ENCODE peak calls at places on chromosome 5, in five cellular contexts. One of them, this sample, is unnamed.

GRCh38 chr5:107519900-107520354 is 150.8 kb downstream of the EFNA5 start:
- DNase-seq in fibroblast of pulmonary artery: peak
- DNase-seq in progenitor cell of endocrine pancreas: no peak
- DNase-seq in psoas muscle: no peak
- DNase-seq in breast epithelium: no peak
- DNase-seq in this sample: no peak

GRCh38 chr5:179825655-179826182 is 5.0 kb downstream of the SQSTM1 start:
- DNase-seq in fibroblast of pulmonary artery: no peak
- DNase-seq in progenitor cell of endocrine pancreas: no peak
- DNase-seq in psoas muscle: no peak
- DNase-seq in breast epithelium: no peak
- DNase-seq in this sample: no peak

GRCh38 chr5:102858221-102858620 is 103.1 kb downstream of the PAM start:
- DNase-seq in fibroblast of pulmonary artery: no peak
- DNase-seq in progenitor cell of endocrine pancreas: no peak
- DNase-seq in psoas muscle: no peak
- DNase-seq in breast epithelium: no peak
- DNase-seq in this sample: no peak

GRCh38 chr5:82046268-82046621 is 74.4 kb downstream of the ATG10 start:
- DNase-seq in fibroblast of pulmonary artery: no peak
- DNase-seq in progenitor cell of endocrine pancreas: no peak
- DNase-seq in psoas muscle: no peak
- DNase-seq in breast epithelium: no peak
- DNase-seq in this sample: no peak

GRCh38 chr5:134468921-134469400 is 56.5 kb upstream of the JADE2 start:
- DNase-seq in fibroblast of pulmonary artery: no peak
- DNase-seq in progenitor cell of endocrine pancreas: no peak
- DNase-seq in psoas muscle: no peak
- DNase-seq in breast epithelium: no peak
- DNase-seq in this sample: peak

GRCh38 chr5:84091400-84091799 is 293.3 kb downstream of the EDIL3 start:
- DNase-seq in fibroblast of pulmonary artery: no peak
- DNase-seq in progenitor cell of endocrine pancreas: no peak
- DNase-seq in psoas muscle: no peak
- DNase-seq in breast epithelium: no peak
- DNase-seq in this sample: no peak

GRCh38 chr5:7868773-7869473 is at the start of the genes FASTKD3 and MTRR:
- DNase-seq in fibroblast of pulmonary artery: peak
- DNase-seq in progenitor cell of endocrine pancreas: peak
- DNase-seq in psoas muscle: peak
- DNase-seq in breast epithelium: peak
- DNase-seq in this sample: peak

GRCh38 chr5:447501-447900 is 4.5 kb downstream of the EXOC3 start:
- DNase-seq in fibroblast of pulmonary artery: no peak
- DNase-seq in progenitor cell of endocrine pancreas: no peak
- DNase-seq in psoas muscle: no peak
- DNase-seq in breast epithelium: no peak
- DNase-seq in this sample: no peak

GRCh38 chr5:154368041-154368800 is 77.6 kb upstream of the SAP30L start:
- DNase-seq in fibroblast of pulmonary artery: peak
- DNase-seq in progenitor cell of endocrine pancreas: no peak
- DNase-seq in psoas muscle: no peak
- DNase-seq in breast epithelium: peak
- DNase-seq in this sample: no peak

GRCh38 chr5:32276173-32276853 is 36.4 kb downstream of the MTMR12 start:
- DNase-seq in fibroblast of pulmonary artery: peak
- DNase-seq in progenitor cell of endocrine pancreas: no peak
- DNase-seq in psoas muscle: no peak
- DNase-seq in breast epithelium: no peak
- DNase-seq in this sample: no peak

GRCh38 chr5:128674837-128675446 is 136.9 kb upstream of the FBN2 start:
- DNase-seq in fibroblast of pulmonary artery: peak
- DNase-seq in progenitor cell of endocrine pancreas: peak
- DNase-seq in psoas muscle: peak
- DNase-seq in breast epithelium: no peak
- DNase-seq in this sample: no peak

GRCh38 chr5:83955916-83956315 is 235.3 kb upstream of the HAPLN1 start:
- DNase-seq in fibroblast of pulmonary artery: peak
- DNase-seq in progenitor cell of endocrine pancreas: no peak
- DNase-seq in psoas muscle: no peak
- DNase-seq in breast epithelium: no peak
- DNase-seq in this sample: no peak

GRCh38 chr5:132069994-132070393 is 3.6 kb upstream of the CSF2 start:
- DNase-seq in fibroblast of pulmonary artery: no peak
- DNase-seq in progenitor cell of endocrine pancreas: no peak
- DNase-seq in psoas muscle: no peak
- DNase-seq in breast epithelium: no peak
- DNase-seq in this sample: no peak

GRCh38 chr5:100706796-100707195 is 171.6 kb downstream of the FAM174A start:
- DNase-seq in fibroblast of pulmonary artery: peak
- DNase-seq in progenitor cell of endocrine pancreas: no peak
- DNase-seq in psoas muscle: no peak
- DNase-seq in breast epithelium: no peak
- DNase-seq in this sample: no peak

GRCh38 chr5:82272957-82273356 is 5.2 kb downstream of the RPS23 start:
- DNase-seq in fibroblast of pulmonary artery: no peak
- DNase-seq in progenitor cell of endocrine pancreas: no peak
- DNase-seq in psoas muscle: peak
- DNase-seq in breast epithelium: no peak
- DNase-seq in this sample: no peak

GRCh38 chr5:41527201-41527779 is 16.9 kb upstream of the PLCXD3 start:
- DNase-seq in fibroblast of pulmonary artery: peak
- DNase-seq in progenitor cell of endocrine pancreas: no peak
- DNase-seq in psoas muscle: no peak
- DNase-seq in breast epithelium: no peak
- DNase-seq in this sample: no peak

GRCh38 chr5:174997688-174998087 is 273.3 kb downstream of the MSX2 start:
- DNase-seq in fibroblast of pulmonary artery: no peak
- DNase-seq in progenitor cell of endocrine pancreas: no peak
- DNase-seq in psoas muscle: no peak
- DNase-seq in breast epithelium: no peak
- DNase-seq in this sample: no peak

GRCh38 chr5:179866241-179867078 is 7.8 kb upstream of the MRNIP start:
- DNase-seq in fibroblast of pulmonary artery: no peak
- DNase-seq in progenitor cell of endocrine pancreas: no peak
- DNase-seq in psoas muscle: no peak
- DNase-seq in breast epithelium: no peak
- DNase-seq in this sample: no peak

GRCh38 chr5:138979684-138980275 is 104.6 kb upstream of the LRRTM2 start:
- DNase-seq in fibroblast of pulmonary artery: no peak
- DNase-seq in progenitor cell of endocrine pancreas: no peak
- DNase-seq in psoas muscle: no peak
- DNase-seq in breast epithelium: no peak
- DNase-seq in this sample: no peak

GRCh38 chr5:151924564-151925395 is at the start of gene GLRA1:
- DNase-seq in fibroblast of pulmonary artery: peak
- DNase-seq in progenitor cell of endocrine pancreas: peak
- DNase-seq in psoas muscle: peak
- DNase-seq in breast epithelium: no peak
- DNase-seq in this sample: peak

GRCh38 chr5:36402512-36402906 is 100.8 kb upstream of the RANBP3L start:
- DNase-seq in fibroblast of pulmonary artery: no peak
- DNase-seq in progenitor cell of endocrine pancreas: no peak
- DNase-seq in psoas muscle: no peak
- DNase-seq in breast epithelium: no peak
- DNase-seq in this sample: no peak

GRCh38 chr5:36396640-36397039 is 94.9 kb upstream of the RANBP3L start:
- DNase-seq in fibroblast of pulmonary artery: peak
- DNase-seq in progenitor cell of endocrine pancreas: no peak
- DNase-seq in psoas muscle: no peak
- DNase-seq in breast epithelium: no peak
- DNase-seq in this sample: no peak

GRCh38 chr5:36393656-36394438 is 92.1 kb upstream of the RANBP3L start:
- DNase-seq in fibroblast of pulmonary artery: no peak
- DNase-seq in progenitor cell of endocrine pancreas: no peak
- DNase-seq in psoas muscle: no peak
- DNase-seq in breast epithelium: no peak
- DNase-seq in this sample: no peak

GRCh38 chr5:36395260-36395659 is 93.6 kb upstream of the RANBP3L start:
- DNase-seq in fibroblast of pulmonary artery: no peak
- DNase-seq in progenitor cell of endocrine pancreas: no peak
- DNase-seq in psoas muscle: no peak
- DNase-seq in breast epithelium: no peak
- DNase-seq in this sample: no peak

GRCh38 chr5:36398137-36398536 is 96.4 kb upstream of the RANBP3L start:
- DNase-seq in fibroblast of pulmonary artery: peak
- DNase-seq in progenitor cell of endocrine pancreas: no peak
- DNase-seq in psoas muscle: no peak
- DNase-seq in breast epithelium: no peak
- DNase-seq in this sample: no peak
- TF ChIP-seq CTCF in fibroblast of pulmonary artery: peak
- TF ChIP-seq CTCF in progenitor cell of endocrine pancreas: peak
- TF ChIP-seq CTCF in psoas muscle: peak
- TF ChIP-seq CTCF in breast epithelium: no peak
- TF ChIP-seq CTCF in this sample: no peak

GRCh38 chr5:171055881-171056454 is 194.2 kb downstream of the RANBP17 start:
- DNase-seq in fibroblast of pulmonary artery: peak
- DNase-seq in progenitor cell of endocrine pancreas: no peak
- DNase-seq in psoas muscle: no peak
- DNase-seq in breast epithelium: no peak
- DNase-seq in this sample: no peak
- TF ChIP-seq CTCF in fibroblast of pulmonary artery: no peak
- TF ChIP-seq CTCF in progenitor cell of endocrine pancreas: no peak
- TF ChIP-seq CTCF in psoas muscle: no peak
- TF ChIP-seq CTCF in breast epithelium: no peak
- TF ChIP-seq CTCF in this sample: no peak

GRCh38 chr5:118956727-118957126 is 31.6 kb downstream of the DTWD2 start:
- DNase-seq in fibroblast of pulmonary artery: peak
- DNase-seq in progenitor cell of endocrine pancreas: no peak
- DNase-seq in psoas muscle: no peak
- DNase-seq in breast epithelium: no peak
- DNase-seq in this sample: no peak
- TF ChIP-seq CTCF in fibroblast of pulmonary artery: peak
- TF ChIP-seq CTCF in progenitor cell of endocrine pancreas: peak
- TF ChIP-seq CTCF in psoas muscle: peak
- TF ChIP-seq CTCF in breast epithelium: no peak
- TF ChIP-seq CTCF in this sample: peak

DNA sequence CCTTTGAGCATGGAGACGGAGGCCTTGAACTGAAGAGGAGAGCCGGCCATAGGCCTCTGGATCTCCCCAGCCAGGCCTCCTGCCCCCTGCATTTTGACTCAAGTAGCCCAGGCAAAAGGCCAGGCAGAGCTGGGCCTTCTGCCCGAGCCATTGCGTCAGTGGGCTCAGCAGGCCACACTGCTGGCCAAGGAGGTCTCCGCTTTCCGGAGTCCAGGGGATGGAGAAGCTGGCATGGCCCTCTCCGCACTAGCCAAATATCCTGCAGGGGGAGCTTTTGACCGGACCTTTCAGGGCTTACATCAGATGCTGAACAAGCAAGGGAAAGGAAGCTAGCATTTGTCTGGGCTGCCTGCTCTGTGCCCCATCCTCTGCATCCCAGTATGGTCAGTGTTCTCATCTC is 386.8 kb downstream of the TRIM36 start:
- DNase-seq in fibroblast of pulmonary artery: no peak
- DNase-seq in progenitor cell of endocrine pancreas: no peak
- DNase-seq in psoas muscle: peak
- DNase-seq in breast epithelium: no peak
- DNase-seq in this sample: no peak
- TF ChIP-seq CTCF in fibroblast of pulmonary artery: no peak
- TF ChIP-seq CTCF in progenitor cell of endocrine pancreas: no peak
- TF ChIP-seq CTCF in psoas muscle: no peak
- TF ChIP-seq CTCF in breast epithelium: no peak
- TF ChIP-seq CTCF in this sample: no peak

GRCh38 chr5:53915120-53915519 is 354.7 kb downstream of the NDUFS4 start:
- DNase-seq in fibroblast of pulmonary artery: no peak
- DNase-seq in progenitor cell of endocrine pancreas: no peak
- DNase-seq in psoas muscle: no peak
- DNase-seq in breast epithelium: no peak
- DNase-seq in this sample: no peak

GRCh38 chr5:53922508-53923498 is 362.4 kb downstream of the NDUFS4 start:
- DNase-seq in fibroblast of pulmonary artery: no peak
- DNase-seq in progenitor cell of endocrine pancreas: no peak
- DNase-seq in psoas muscle: no peak
- DNase-seq in breast epithelium: no peak
- DNase-seq in this sample: no peak

GRCh38 chr5:53913941-53914340 is 353.5 kb downstream of the NDUFS4 start:
- DNase-seq in fibroblast of pulmonary artery: no peak
- DNase-seq in progenitor cell of endocrine pancreas: no peak
- DNase-seq in psoas muscle: no peak
- DNase-seq in breast epithelium: no peak
- DNase-seq in this sample: no peak

DNA sequence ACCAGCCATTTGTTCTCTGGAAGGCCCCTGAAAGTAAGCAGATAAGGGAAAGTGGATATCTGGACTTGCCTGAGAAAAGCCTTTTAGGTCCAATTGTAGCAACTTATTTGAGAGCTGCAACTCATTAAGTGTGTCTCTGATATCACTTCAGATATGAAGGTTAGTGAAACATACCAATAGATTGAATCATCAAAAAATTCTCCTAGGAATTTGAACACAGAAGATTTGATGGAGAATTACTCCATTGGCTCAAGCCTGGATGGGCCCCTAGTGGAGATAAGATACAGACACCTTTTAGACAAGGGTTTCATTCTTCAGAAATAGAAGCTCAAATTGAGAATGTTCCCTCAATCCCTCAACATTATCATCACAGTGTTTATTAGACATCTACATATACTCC is 356.7 kb downstream of the NDUFS4 start:
- DNase-seq in fibroblast of pulmonary artery: peak
- DNase-seq in progenitor cell of endocrine pancreas: no peak
- DNase-seq in psoas muscle: no peak
- DNase-seq in breast epithelium: no peak
- DNase-seq in this sample: no peak
- TF ChIP-seq CTCF in fibroblast of pulmonary artery: peak
- TF ChIP-seq CTCF in progenitor cell of endocrine pancreas: peak
- TF ChIP-seq CTCF in psoas muscle: no peak
- TF ChIP-seq CTCF in breast epithelium: no peak
- TF ChIP-seq CTCF in this sample: peak

GRCh38 chr5:27450607-27451006 is 412.2 kb upstream of the CDH9 start:
- DNase-seq in fibroblast of pulmonary artery: peak
- DNase-seq in progenitor cell of endocrine pancreas: no peak
- DNase-seq in psoas muscle: no peak
- DNase-seq in breast epithelium: no peak
- DNase-seq in this sample: no peak
- TF ChIP-seq CTCF in fibroblast of pulmonary artery: no peak
- TF ChIP-seq CTCF in progenitor cell of endocrine pancreas: no peak
- TF ChIP-seq CTCF in psoas muscle: no peak
- TF ChIP-seq CTCF in breast epithelium: no peak
- TF ChIP-seq CTCF in this sample: no peak

This sample was measured in mesothelial cell of epicardium.